ENCODE peak calls at places on chromosomes 16 and 17, in five cellular contexts. S is fibroblast of lung, Z is lower lobe of right lung, A is body of pancreas, P is foreskin keratinocyte. T is an unnamed sample. For H3K4me1, the result is how much of the 10 kb centered on the place peaks cover.

GRCh38 chr17:40452074-40452787 is 9.0 kb downstream of the IGFBP4 start:
- DNase-seq in S (peak), Z (no peak), A (no peak), P (no peak), T (peak)

GRCh38 chr17:72280881-72281280 is 160.1 kb downstream of the SOX9 start:
- DNase-seq in S (no peak), Z (no peak), A (no peak), P (no peak), T (no peak)

GRCh38 chr16:30971298-30971697 is 13.7 kb upstream of the HSD3B7 start:
- DNase-seq in S (no peak), Z (no peak), A (no peak), P (no peak), T (no peak)

GRCh38 chr17:80385046-80385445 is 29.9 kb upstream of the ENDOV start:
- DNase-seq in S (no peak), Z (no peak), A (no peak), P (no peak), T (no peak)

GRCh38 chr17:64357191-64357981 is 33.3 kb downstream of the PECAM1 start:
- DNase-seq in S (peak), Z (no peak), A (peak), P (peak), T (peak)

GRCh38 chr17:46989637-46990431 is 10.8 kb upstream of the RPRML start:
- DNase-seq in S (no peak), Z (no peak), A (no peak), P (no peak), T (no peak)

GRCh38 chr17:80872011-80872929 is 119.4 kb upstream of the CHMP6 start:
- DNase-seq in S (no peak), Z (peak), A (no peak), P (no peak), T (no peak)

GRCh38 chr17:75645501-75645888 is 12.3 kb downstream of the SMIM5 start:
- DNase-seq in S (peak), Z (peak), A (peak), P (peak), T (no peak)

GRCh38 chr17:74599023-74599399 is 6.9 kb upstream of the CD300LD start:
- DNase-seq in S (no peak), Z (no peak), A (no peak), P (no peak), T (peak)

GRCh38 chr17:46737331-46737730 is 81.2 kb downstream of the WNT3 start:
- DNase-seq in S (no peak), Z (no peak), A (no peak), P (no peak), T (no peak)

GRCh38 chr17:58330544-58330996 is 2.0 kb upstream of the TSPOAP1 start:
- DNase-seq in S (no peak), Z (no peak), A (no peak), P (no peak), T (no peak)

GRCh38 chr17:74282587-74283370 is 8.7 kb downstream of the DNAI2 start:
- DNase-seq in S (peak), Z (no peak), A (no peak), P (peak), T (no peak)

GRCh38 chr17:63956296-63956920 is 16.3 kb downstream of the SCN4A start:
- DNase-seq in S (peak), Z (no peak), A (no peak), P (no peak), T (peak)

GRCh38 chr17:41026668-41027471 is at the start of gene KRTAP1-5:
- DNase-seq in S (peak), Z (no peak), A (peak), P (peak), T (peak)

GRCh38 chr17:39867084-39867890 is 715 bp upstream of the ZPBP2 start:
- DNase-seq in S (no peak), Z (no peak), A (no peak), P (no peak), T (no peak)

GRCh38 chr17:36823850-36824677 is 113.2 kb upstream of the LHX1 start:
- DNase-seq in S (no peak), Z (no peak), A (no peak), P (no peak), T (no peak)

GRCh38 chr17:9951803-9952202 is 46.7 kb upstream of the RCVRN start:
- DNase-seq in S (no peak), Z (no peak), A (no peak), P (no peak), T (no peak)
- H3K4me1 ChIP-seq in S (under half), Z (under half), A (under half), P (under half), T (under half)

GRCh38 chr16:68232335-68232734 is 3.6 kb downstream of the ESRP2 start:
- DNase-seq in S (no peak), Z (peak), A (no peak), P (no peak), T (no peak)
- H3K4me1 ChIP-seq in S (under half), Z (under half), A (half or more), P (under half), T (under half)

GRCh38 chr16:57992084-57992483 is 8.4 kb downstream of the ZNF319 start:
- DNase-seq in S (no peak), Z (peak), A (no peak), P (no peak), T (no peak)

GRCh38 chr16:57994361-57994760 is 6.1 kb downstream of the ZNF319 start:
- DNase-seq in S (no peak), Z (no peak), A (no peak), P (no peak), T (no peak)

GRCh38 chr16:57993452-57993851 is 7.0 kb downstream of the ZNF319 start:
- DNase-seq in S (no peak), Z (peak), A (peak), P (peak), T (no peak)

GRCh38 chr16:57994778-57995177 is 5.7 kb downstream of the ZNF319 start:
- DNase-seq in S (no peak), Z (peak), A (peak), P (peak), T (peak)

GRCh38 chr16:57993897-57994296 is 6.6 kb downstream of the ZNF319 start:
- DNase-seq in S (no peak), Z (peak), A (no peak), P (no peak), T (no peak)
- H3K4me1 ChIP-seq in S (under half), Z (under half), A (under half), P (under half), T (under half)

GRCh38 chr16:47884131-47884725 is 271.6 kb downstream of the ABCC12 start:
- DNase-seq in S (no peak), Z (no peak), A (no peak), P (no peak), T (no peak)
- H3K4me1 ChIP-seq in S (under half), Z (under half), A (under half), P (under half), T (under half)

GRCh38 chr17:34241062-34241461 is 14.0 kb upstream of the CCL2 start:
- DNase-seq in S (peak), Z (no peak), A (peak), P (no peak), T (no peak)
- H3K4me1 ChIP-seq in S (under half), Z (half or more), A (under half), P (under half), T (under half)